ENCODE peak calls at places on chromosomes 12 and 14, in four cellular contexts. Y is IMR-90, J is H1, W is mesendoderm. I is an unnamed sample.

GRCh38 chr12:2250797-2251196 is 198.0 kb downstream of the CACNA1C start:
- DNase-seq in Y (no peak), J (no peak), W (no peak), I (no peak)

GRCh38 chr12:123519151-123520001 is 14.1 kb downstream of the RILPL1 start:
- DNase-seq in Y (peak), J (no peak), W (peak), I (peak)

GRCh38 chr12:92695577-92695976 is 7.2 kb upstream of the PLEKHG7 start:
- DNase-seq in Y (no peak), J (no peak), W (no peak), I (no peak)

GRCh38 chr12:49331360-49332222 is 5.4 kb downstream of the C1QL4 start:
- DNase-seq in Y (peak), J (no peak), W (peak), I (peak)

GRCh38 chr12:56007892-56008471 is 10.9 kb downstream of the SUOX start:
- DNase-seq in Y (no peak), J (no peak), W (peak), I (no peak)

GRCh38 chr14:100691395-100692025 is 35.2 kb upstream of the DLK1 start:
- DNase-seq in Y (no peak), J (no peak), W (no peak), I (no peak)

GRCh38 chr14:23751591-23751990 is 115.4 kb downstream of the DHRS2 start:
- DNase-seq in Y (no peak), J (no peak), W (no peak), I (no peak)

GRCh38 chr14:102924632-102925588 is 2.4 kb downstream of the AMN start:
- DNase-seq in Y (no peak), J (no peak), W (no peak), I (no peak)

GRCh38 chr14:75539562-75540478 is 17.6 kb downstream of the BATF start:
- DNase-seq in Y (no peak), J (no peak), W (no peak), I (no peak)

GRCh38 chr12:76946451-76946850 is 67.6 kb upstream of the CSRP2 start:
- DNase-seq in Y (no peak), J (no peak), W (no peak), I (no peak)

GRCh38 chr12:91990525-91990924 is 155.1 kb downstream of the BTG1 start:
- DNase-seq in Y (peak), J (no peak), W (no peak), I (no peak)

GRCh38 chr14:93789366-93790130 is 1.3 kb upstream of the PRIMA1 start:
- DNase-seq in Y (no peak), J (no peak), W (peak), I (peak)

GRCh38 chr12:124686885-124687694 is 119.7 kb upstream of the NCOR2 start:
- DNase-seq in Y (no peak), J (no peak), W (no peak), I (no peak)

GRCh38 chr12:120688527-120689071 is 1.6 kb downstream of the MLEC start:
- DNase-seq in Y (no peak), J (no peak), W (no peak), I (no peak)

GRCh38 chr12:52285172-52285745 is 6.1 kb downstream of the KRT81 start:
- DNase-seq in Y (peak), J (no peak), W (no peak), I (no peak)

GRCh38 chr12:6451348-6452244 is at the start of gene TAPBPL:
- DNase-seq in Y (peak), J (no peak), W (peak), I (peak)

GRCh38 chr12:50087995-50088394 is 2.9 kb downstream of the SMARCD1 start:
- DNase-seq in Y (peak), J (no peak), W (no peak), I (no peak)

GRCh38 chr14:36502558-36503508 is 17.2 kb downstream of the NKX2-1 start:
- DNase-seq in Y (no peak), J (no peak), W (no peak), I (no peak)

GRCh38 chr12:122399592-122400373 is 22.7 kb downstream of the CLIP1 start:
- DNase-seq in Y (peak), J (no peak), W (peak), I (peak)

GRCh38 chr14:99958380-99958779 is 106.8 kb upstream of the EVL start:
- DNase-seq in Y (no peak), J (no peak), W (no peak), I (no peak)

GRCh38 chr14:104134061-104134965 is 4.1 kb upstream of the KIF26A start:
- DNase-seq in Y (no peak), J (no peak), W (no peak), I (peak)
- H2AK5ac ChIP-seq in Y (no peak), J (no peak), W (no peak), I (no peak)

GRCh38 chr14:92274055-92274454 is 48.9 kb upstream of the SLC24A4 start:
- DNase-seq in Y (no peak), J (no peak), W (no peak), I (no peak)
- H3K56ac ChIP-seq in Y (no peak), J (no peak), W (no peak), I (no peak)

GRCh38 chr14:60163741-60164140 is 1.5 kb downstream of the DHRS7 start:
- DNase-seq in Y (no peak), J (no peak), W (no peak), I (no peak)
- H2AK5ac ChIP-seq in Y (no peak), J (no peak), W (no peak), I (no peak)

DNA sequence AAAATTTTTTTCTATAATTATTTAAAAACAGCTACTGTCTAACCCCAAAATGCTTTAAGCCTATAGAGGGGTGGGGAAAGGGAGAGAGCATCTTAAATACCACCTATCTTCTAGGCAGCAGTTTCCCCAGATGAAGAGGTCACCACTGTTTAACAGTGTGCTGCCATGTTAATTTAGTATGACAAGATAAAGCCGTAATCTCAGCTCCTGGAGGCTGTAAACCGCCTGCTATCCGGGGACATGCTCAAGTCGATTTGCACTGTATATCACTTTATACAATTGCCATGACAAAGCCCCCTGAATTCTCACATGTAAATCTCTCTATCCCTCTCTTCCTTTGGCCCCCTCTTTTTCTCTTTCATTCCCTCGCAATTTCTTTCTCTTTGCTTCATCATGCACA is 68.5 kb downstream of the SOX5 start:
- DNase-seq in Y (no peak), J (no peak), W (peak), I (no peak)
- H3K56ac ChIP-seq in Y (no peak), J (no peak), W (no peak), I (no peak)

DNA sequence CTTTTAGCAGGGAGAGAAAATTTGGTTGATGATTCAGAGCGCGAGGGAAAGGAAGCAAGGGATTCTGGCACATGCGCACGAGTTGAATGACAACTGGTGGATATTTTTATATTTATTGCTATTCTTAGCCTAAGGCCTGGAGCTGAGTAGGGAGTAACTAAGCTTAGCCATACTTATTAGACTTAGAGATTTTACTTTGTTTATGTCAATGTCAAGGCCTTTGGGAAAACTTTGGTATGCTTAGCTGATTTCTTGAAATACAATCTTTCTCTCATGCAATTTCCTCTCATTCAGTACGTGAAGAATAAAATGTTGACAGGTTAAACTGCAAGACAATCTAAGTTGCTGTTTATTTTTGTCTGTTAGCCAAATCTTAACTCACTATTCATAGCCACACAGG is 101.1 kb downstream of the CRADD start:
- DNase-seq in Y (peak), J (no peak), W (no peak), I (no peak)
- H2AK5ac ChIP-seq in Y (no peak), J (no peak), W (no peak), I (no peak)

GRCh38 chr12:57369202-57369601 is 61.6 kb downstream of the R3HDM2 start:
- DNase-seq in Y (no peak), J (no peak), W (no peak), I (no peak)

GRCh38 chr12:57370084-57370483 is 60.8 kb downstream of the R3HDM2 start:
- DNase-seq in Y (no peak), J (no peak), W (no peak), I (no peak)

GRCh38 chr12:57367121-57367520 is 63.7 kb downstream of the R3HDM2 start:
- DNase-seq in Y (peak), J (no peak), W (no peak), I (no peak)

GRCh38 chr12:57368349-57369095 is 62.3 kb downstream of the R3HDM2 start:
- DNase-seq in Y (peak), J (no peak), W (peak), I (no peak)

DNA sequence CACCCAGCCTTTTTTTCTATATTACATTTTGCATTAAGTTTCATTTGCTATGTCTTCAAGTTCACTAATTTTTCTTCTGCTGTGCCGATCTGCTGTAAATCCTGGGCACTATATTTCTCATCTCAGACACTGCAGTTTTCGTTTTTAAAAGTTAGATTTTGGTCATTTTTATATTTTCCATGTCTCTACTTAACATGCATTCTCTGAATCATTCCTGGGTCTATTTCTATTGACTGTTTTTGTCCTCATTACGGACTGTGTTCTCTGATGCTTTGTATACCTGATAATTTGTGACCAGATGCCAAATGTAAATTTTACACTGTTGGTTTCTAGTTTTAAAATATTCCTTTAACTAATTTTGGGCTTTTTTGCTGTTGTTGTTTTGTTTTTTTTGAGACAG is 64.5 kb downstream of the R3HDM2 start:
- DNase-seq in Y (no peak), J (no peak), W (no peak), I (no peak)
- H3K56ac ChIP-seq in Y (no peak), J (no peak), W (no peak), I (no peak)

DNA sequence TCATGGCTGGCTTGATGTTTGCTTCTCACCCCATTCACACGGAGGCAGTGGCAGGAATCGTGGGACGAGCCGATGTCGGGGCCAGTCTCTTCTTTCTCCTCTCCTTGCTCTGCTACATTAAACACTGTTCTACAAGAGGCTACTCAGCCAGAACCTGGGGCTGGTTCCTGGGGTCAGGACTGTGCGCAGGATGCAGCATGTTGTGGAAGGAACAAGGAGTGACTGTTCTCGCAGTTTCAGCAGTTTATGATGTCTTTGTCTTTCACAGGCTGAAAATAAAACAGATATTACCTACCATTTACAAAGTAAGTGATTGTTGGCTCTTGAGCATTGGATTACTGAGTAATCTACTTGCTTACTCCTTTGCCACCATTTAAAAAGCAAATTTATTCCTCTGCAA is 170.6 kb downstream of the TMTC2 start:
- DNase-seq in Y (no peak), J (no peak), W (no peak), I (peak)
- H2AK5ac ChIP-seq in Y (no peak), J (no peak), W (no peak), I (no peak)

GRCh38 chr12:13373803-13374202 is 177.3 kb downstream of the EMP1 start:
- DNase-seq in Y (no peak), J (no peak), W (no peak), I (peak)
- H3K56ac ChIP-seq in Y (no peak), J (no peak), W (no peak), I (no peak)

I was measured in H9.